ENCODE peak calls at places on chromosomes 7 and 10, in six cellular contexts. One of them, this sample, is unnamed.

GRCh38 chr7:69418865-69419670 is 179.2 kb upstream of the AUTS2 start:
- DNase-seq in neural progenitor cell: no peak
- DNase-seq in osteocyte: no peak
- DNase-seq in activated CD8-positive, alpha-beta T cell treated with anti-CD3 and anti-CD28 coated beads for 36 hours: no peak
- DNase-seq in type B pancreatic cell: no peak
- DNase-seq in AG10803: peak; percentile 27
- DNase-seq in this sample: no peak

GRCh38 chr7:40918701-40919271 is 784.0 kb downstream of the SUGCT start:
- DNase-seq in neural progenitor cell: no peak
- DNase-seq in AG10803: peak; percentile 83
- DNase-seq in osteocyte: no peak
- DNase-seq in type B pancreatic cell: no peak
- DNase-seq in activated CD8-positive, alpha-beta T cell treated with anti-CD3 and anti-CD28 coated beads for 36 hours: no peak
- DNase-seq in this sample: no peak

GRCh38 chr7:89027781-89028180 is 232.2 kb upstream of the TEX47 start:
- DNase-seq in neural progenitor cell: no peak
- DNase-seq in activated CD8-positive, alpha-beta T cell treated with anti-CD3 and anti-CD28 coated beads for 36 hours: no peak
- DNase-seq in type B pancreatic cell: no peak
- DNase-seq in osteocyte: no peak
- DNase-seq in AG10803: no peak
- DNase-seq in this sample: no peak

GRCh38 chr7:32616625-32617024 is 121.3 kb downstream of the AVL9 start:
- DNase-seq in activated CD8-positive, alpha-beta T cell treated with anti-CD3 and anti-CD28 coated beads for 36 hours: no peak
- DNase-seq in type B pancreatic cell: no peak
- DNase-seq in osteocyte: no peak
- DNase-seq in AG10803: peak; percentile 93
- DNase-seq in neural progenitor cell: no peak
- DNase-seq in this sample: no peak

GRCh38 chr10:78760463-78761240 is 308.1 kb upstream of the ZMIZ1 start:
- DNase-seq in AG10803: no peak
- DNase-seq in activated CD8-positive, alpha-beta T cell treated with anti-CD3 and anti-CD28 coated beads for 36 hours: no peak
- DNase-seq in type B pancreatic cell: no peak
- DNase-seq in osteocyte: no peak
- DNase-seq in neural progenitor cell: no peak
- DNase-seq in this sample: no peak

GRCh38 chr7:2231992-2232765 is 566 bp downstream of the MAD1L1 start:
- DNase-seq in type B pancreatic cell: no peak
- DNase-seq in osteocyte: no peak
- DNase-seq in activated CD8-positive, alpha-beta T cell treated with anti-CD3 and anti-CD28 coated beads for 36 hours: peak; percentile 39
- DNase-seq in AG10803: peak; percentile 15
- DNase-seq in neural progenitor cell: peak; percentile 77
- DNase-seq in this sample: peak; percentile 59

GRCh38 chr10:97708976-97709745 is 4.4 kb upstream of the MARVELD1 start:
- DNase-seq in osteocyte: peak; percentile 88
- DNase-seq in type B pancreatic cell: no peak
- DNase-seq in activated CD8-positive, alpha-beta T cell treated with anti-CD3 and anti-CD28 coated beads for 36 hours: peak; percentile 65
- DNase-seq in AG10803: peak; percentile 90
- DNase-seq in neural progenitor cell: peak; percentile 78
- DNase-seq in this sample: peak; percentile 57

GRCh38 chr10:15462253-15462885 is 91.3 kb upstream of the FAM171A1 start:
- DNase-seq in activated CD8-positive, alpha-beta T cell treated with anti-CD3 and anti-CD28 coated beads for 36 hours: no peak
- DNase-seq in type B pancreatic cell: no peak
- DNase-seq in osteocyte: no peak
- DNase-seq in AG10803: peak; percentile 79
- DNase-seq in neural progenitor cell: no peak
- DNase-seq in this sample: no peak

GRCh38 chr10:13162013-13162364 is 631 bp downstream of the MCM10 start:
- DNase-seq in neural progenitor cell: peak; percentile 39
- DNase-seq in osteocyte: no peak
- DNase-seq in type B pancreatic cell: no peak
- DNase-seq in activated CD8-positive, alpha-beta T cell treated with anti-CD3 and anti-CD28 coated beads for 36 hours: no peak
- DNase-seq in AG10803: no peak
- DNase-seq in this sample: peak; percentile 22

GRCh38 chr10:19785366-19785765 is 30.9 kb upstream of the PLXDC2 start:
- DNase-seq in neural progenitor cell: no peak
- DNase-seq in activated CD8-positive, alpha-beta T cell treated with anti-CD3 and anti-CD28 coated beads for 36 hours: no peak
- DNase-seq in osteocyte: no peak
- DNase-seq in type B pancreatic cell: no peak
- DNase-seq in AG10803: no peak
- DNase-seq in this sample: no peak

GRCh38 chr10:9853405-9854010 is 1164.2 kb upstream of the CELF2 start:
- DNase-seq in neural progenitor cell: no peak
- DNase-seq in AG10803: no peak
- DNase-seq in activated CD8-positive, alpha-beta T cell treated with anti-CD3 and anti-CD28 coated beads for 36 hours: no peak
- DNase-seq in osteocyte: no peak
- DNase-seq in type B pancreatic cell: no peak
- DNase-seq in this sample: no peak

GRCh38 chr7:79979437-79979836 is 155.2 kb upstream of the GNAI1 start:
- DNase-seq in AG10803: peak; percentile 38
- DNase-seq in type B pancreatic cell: no peak
- DNase-seq in osteocyte: no peak
- DNase-seq in neural progenitor cell: no peak
- DNase-seq in activated CD8-positive, alpha-beta T cell treated with anti-CD3 and anti-CD28 coated beads for 36 hours: no peak
- DNase-seq in this sample: no peak

GRCh38 chr10:84783386-84783785 is 455.0 kb downstream of the CCSER2 start:
- DNase-seq in osteocyte: no peak
- DNase-seq in activated CD8-positive, alpha-beta T cell treated with anti-CD3 and anti-CD28 coated beads for 36 hours: peak; percentile 25
- DNase-seq in neural progenitor cell: peak; percentile 65
- DNase-seq in AG10803: no peak
- DNase-seq in type B pancreatic cell: no peak
- DNase-seq in this sample: peak; percentile 44

GRCh38 chr10:13823046-13823711 is 236.4 kb downstream of the PRPF18 start:
- DNase-seq in neural progenitor cell: peak; percentile 40
- DNase-seq in AG10803: no peak
- DNase-seq in type B pancreatic cell: no peak
- DNase-seq in osteocyte: no peak
- DNase-seq in activated CD8-positive, alpha-beta T cell treated with anti-CD3 and anti-CD28 coated beads for 36 hours: no peak
- DNase-seq in this sample: no peak

GRCh38 chr7:127504715-127505114 is 80.7 kb downstream of the GCC1 start:
- DNase-seq in type B pancreatic cell: no peak
- DNase-seq in neural progenitor cell: peak; percentile 57
- DNase-seq in activated CD8-positive, alpha-beta T cell treated with anti-CD3 and anti-CD28 coated beads for 36 hours: peak; percentile 49
- DNase-seq in AG10803: peak; percentile 16
- DNase-seq in osteocyte: no peak
- DNase-seq in this sample: peak; percentile 23

GRCh38 chr10:4243651-4244050 is 458.6 kb upstream of the KLF6 start:
- DNase-seq in type B pancreatic cell: no peak
- DNase-seq in AG10803: peak; percentile 99
- DNase-seq in activated CD8-positive, alpha-beta T cell treated with anti-CD3 and anti-CD28 coated beads for 36 hours: peak; percentile 47
- DNase-seq in neural progenitor cell: no peak
- DNase-seq in osteocyte: no peak
- DNase-seq in this sample: no peak

GRCh38 chr7:111199643-111200042 is 108.7 kb downstream of the LRRN3 start:
- DNase-seq in type B pancreatic cell: no peak
- DNase-seq in activated CD8-positive, alpha-beta T cell treated with anti-CD3 and anti-CD28 coated beads for 36 hours: no peak
- DNase-seq in neural progenitor cell: no peak
- DNase-seq in AG10803: no peak
- DNase-seq in osteocyte: no peak
- DNase-seq in this sample: no peak

GRCh38 chr7:101402081-101402779 is 39.6 kb downstream of the COL26A1 start:
- DNase-seq in AG10803: peak; percentile 85
- DNase-seq in neural progenitor cell: peak; percentile 95
- DNase-seq in osteocyte: no peak
- DNase-seq in activated CD8-positive, alpha-beta T cell treated with anti-CD3 and anti-CD28 coated beads for 36 hours: no peak
- DNase-seq in type B pancreatic cell: no peak
- DNase-seq in this sample: peak; percentile 52

GRCh38 chr7:44633254-44634186 is 27.1 kb downstream of the OGDH start:
- DNase-seq in neural progenitor cell: no peak
- DNase-seq in osteocyte: no peak
- DNase-seq in activated CD8-positive, alpha-beta T cell treated with anti-CD3 and anti-CD28 coated beads for 36 hours: peak; percentile 67
- DNase-seq in type B pancreatic cell: no peak
- DNase-seq in AG10803: peak; percentile 97
- DNase-seq in this sample: no peak

GRCh38 chr10:114751856-114752255 is 69.7 kb upstream of the FHIP2A start:
- DNase-seq in neural progenitor cell: no peak
- DNase-seq in osteocyte: no peak
- DNase-seq in AG10803: peak; percentile 36
- DNase-seq in type B pancreatic cell: no peak
- DNase-seq in activated CD8-positive, alpha-beta T cell treated with anti-CD3 and anti-CD28 coated beads for 36 hours: no peak
- DNase-seq in this sample: no peak

GRCh38 chr7:144670251-144670650 is 165.6 kb downstream of the TPK1 start:
- DNase-seq in AG10803: no peak
- DNase-seq in activated CD8-positive, alpha-beta T cell treated with anti-CD3 and anti-CD28 coated beads for 36 hours: no peak
- DNase-seq in osteocyte: no peak
- DNase-seq in neural progenitor cell: no peak
- DNase-seq in type B pancreatic cell: no peak
- DNase-seq in this sample: no peak

GRCh38 chr7:38502289-38502688 is 128.9 kb downstream of the AMPH start:
- DNase-seq in neural progenitor cell: no peak
- DNase-seq in osteocyte: no peak
- DNase-seq in type B pancreatic cell: no peak
- DNase-seq in activated CD8-positive, alpha-beta T cell treated with anti-CD3 and anti-CD28 coated beads for 36 hours: no peak
- DNase-seq in AG10803: no peak
- DNase-seq in this sample: no peak

GRCh38 chr10:24465899-24466615 is 257.1 kb downstream of the KIAA1217 start:
- DNase-seq in neural progenitor cell: no peak
- DNase-seq in osteocyte: no peak
- DNase-seq in activated CD8-positive, alpha-beta T cell treated with anti-CD3 and anti-CD28 coated beads for 36 hours: peak; percentile 85
- DNase-seq in type B pancreatic cell: no peak
- DNase-seq in AG10803: peak; percentile 88
- DNase-seq in this sample: no peak

GRCh38 chr10:77866598-77866997 is 60.0 kb downstream of the DLG5 start:
- DNase-seq in neural progenitor cell: no peak
- DNase-seq in activated CD8-positive, alpha-beta T cell treated with anti-CD3 and anti-CD28 coated beads for 36 hours: no peak
- DNase-seq in type B pancreatic cell: no peak
- DNase-seq in AG10803: no peak
- DNase-seq in osteocyte: no peak
- DNase-seq in this sample: no peak

GRCh38 chr7:80136276-80137045 is 1.8 kb downstream of the GNAI1 start:
- DNase-seq in osteocyte: no peak
- DNase-seq in activated CD8-positive, alpha-beta T cell treated with anti-CD3 and anti-CD28 coated beads for 36 hours: peak; percentile 31
- DNase-seq in type B pancreatic cell: no peak
- DNase-seq in AG10803: peak; percentile 63
- DNase-seq in neural progenitor cell: peak; percentile 13
- DNase-seq in this sample: no peak

GRCh38 chr10:90658791-90659190 is 199.0 kb downstream of the HTR7 start:
- DNase-seq in neural progenitor cell: no peak
- DNase-seq in type B pancreatic cell: no peak
- DNase-seq in activated CD8-positive, alpha-beta T cell treated with anti-CD3 and anti-CD28 coated beads for 36 hours: no peak
- DNase-seq in AG10803: no peak
- DNase-seq in osteocyte: no peak
- DNase-seq in this sample: no peak
- TF ChIP-seq CTCF in neural progenitor cell: peak; percentile 37
- TF ChIP-seq CTCF in type B pancreatic cell: no peak
- TF ChIP-seq CTCF in activated CD8-positive, alpha-beta T cell treated with anti-CD3 and anti-CD28 coated beads for 36 hours: no peak
- TF ChIP-seq CTCF in AG10803: no peak
- TF ChIP-seq CTCF in osteocyte: no peak
- TF ChIP-seq CTCF in this sample: no peak

DNA sequence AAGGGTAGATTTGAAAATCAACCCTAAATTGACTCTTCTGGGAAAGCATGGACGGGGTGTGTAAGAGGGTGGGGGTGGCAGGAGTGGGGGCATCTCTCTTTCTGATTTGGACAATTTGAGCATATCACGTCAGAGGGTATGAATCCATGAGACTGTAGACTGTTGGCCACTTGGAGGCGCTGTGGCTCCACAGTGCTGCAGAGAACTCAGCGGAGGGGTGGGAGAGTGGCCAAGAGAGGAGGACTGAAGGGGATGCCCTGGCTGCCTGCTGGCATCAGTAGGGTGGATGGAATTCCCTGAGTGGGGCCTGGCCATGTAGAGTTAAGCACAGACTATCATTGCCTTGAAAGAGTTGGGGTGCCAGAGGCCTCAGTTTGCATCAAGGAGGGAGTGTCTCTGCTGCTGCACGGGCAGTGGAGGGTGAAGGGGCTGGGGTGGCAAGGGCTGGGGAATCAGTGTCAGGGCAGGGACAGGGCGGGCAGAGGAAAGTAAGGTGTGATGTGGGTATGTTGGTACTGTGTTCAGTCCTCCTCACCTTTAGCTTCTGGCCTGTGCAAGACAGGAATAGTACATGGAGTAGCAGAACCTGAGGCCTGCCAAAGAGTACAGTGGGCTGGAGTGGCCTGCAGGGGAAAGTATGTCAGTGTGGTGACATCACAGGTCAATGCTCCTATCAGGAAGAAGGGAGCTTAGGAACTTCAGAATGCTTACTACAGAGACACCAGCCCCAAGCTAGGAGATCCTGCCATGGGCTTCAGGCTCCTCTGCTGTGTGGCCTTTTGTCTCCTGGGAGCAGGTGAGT is 133.5 kb upstream of the PRSS58 start:
- DNase-seq in type B pancreatic cell: no peak
- DNase-seq in osteocyte: no peak
- DNase-seq in neural progenitor cell: peak; percentile 82
- DNase-seq in activated CD8-positive, alpha-beta T cell treated with anti-CD3 and anti-CD28 coated beads for 36 hours: peak; percentile 70
- DNase-seq in AG10803: no peak
- DNase-seq in this sample: peak; percentile 70
- TF ChIP-seq CTCF in type B pancreatic cell: peak; percentile 52
- TF ChIP-seq CTCF in osteocyte: peak; percentile 40
- TF ChIP-seq CTCF in neural progenitor cell: peak; percentile 78
- TF ChIP-seq CTCF in activated CD8-positive, alpha-beta T cell treated with anti-CD3 and anti-CD28 coated beads for 36 hours: peak; percentile 61
- TF ChIP-seq CTCF in AG10803: peak; percentile 48
- TF ChIP-seq CTCF in this sample: peak; percentile 57

GRCh38 chr7:575425-576366 is 56.0 kb upstream of the PDGFA start:
- DNase-seq in type B pancreatic cell: no peak
- DNase-seq in osteocyte: no peak
- DNase-seq in activated CD8-positive, alpha-beta T cell treated with anti-CD3 and anti-CD28 coated beads for 36 hours: no peak
- DNase-seq in neural progenitor cell: no peak
- DNase-seq in AG10803: no peak
- DNase-seq in this sample: no peak

GRCh38 chr7:577971-578370 is 58.3 kb upstream of the PDGFA start:
- DNase-seq in type B pancreatic cell: no peak
- DNase-seq in activated CD8-positive, alpha-beta T cell treated with anti-CD3 and anti-CD28 coated beads for 36 hours: no peak
- DNase-seq in osteocyte: no peak
- DNase-seq in AG10803: no peak
- DNase-seq in neural progenitor cell: peak; percentile 60
- DNase-seq in this sample: no peak

GRCh38 chr7:576524-577277 is 57.1 kb upstream of the PDGFA start:
- DNase-seq in AG10803: no peak
- DNase-seq in type B pancreatic cell: no peak
- DNase-seq in activated CD8-positive, alpha-beta T cell treated with anti-CD3 and anti-CD28 coated beads for 36 hours: no peak
- DNase-seq in neural progenitor cell: no peak
- DNase-seq in osteocyte: no peak
- DNase-seq in this sample: no peak

GRCh38 chr7:578386-578785 is 58.7 kb upstream of the PDGFA start:
- DNase-seq in type B pancreatic cell: no peak
- DNase-seq in activated CD8-positive, alpha-beta T cell treated with anti-CD3 and anti-CD28 coated beads for 36 hours: no peak
- DNase-seq in AG10803: no peak
- DNase-seq in osteocyte: no peak
- DNase-seq in neural progenitor cell: no peak
- DNase-seq in this sample: no peak

GRCh38 chr7:577278-577665 is 57.6 kb upstream of the PDGFA start:
- DNase-seq in activated CD8-positive, alpha-beta T cell treated with anti-CD3 and anti-CD28 coated beads for 36 hours: no peak
- DNase-seq in neural progenitor cell: no peak
- DNase-seq in AG10803: no peak
- DNase-seq in osteocyte: no peak
- DNase-seq in type B pancreatic cell: no peak
- DNase-seq in this sample: no peak
- TF ChIP-seq CTCF in activated CD8-positive, alpha-beta T cell treated with anti-CD3 and anti-CD28 coated beads for 36 hours: no peak
- TF ChIP-seq CTCF in neural progenitor cell: no peak
- TF ChIP-seq CTCF in AG10803: no peak
- TF ChIP-seq CTCF in osteocyte: no peak
- TF ChIP-seq CTCF in type B pancreatic cell: no peak
- TF ChIP-seq CTCF in this sample: no peak

DNA sequence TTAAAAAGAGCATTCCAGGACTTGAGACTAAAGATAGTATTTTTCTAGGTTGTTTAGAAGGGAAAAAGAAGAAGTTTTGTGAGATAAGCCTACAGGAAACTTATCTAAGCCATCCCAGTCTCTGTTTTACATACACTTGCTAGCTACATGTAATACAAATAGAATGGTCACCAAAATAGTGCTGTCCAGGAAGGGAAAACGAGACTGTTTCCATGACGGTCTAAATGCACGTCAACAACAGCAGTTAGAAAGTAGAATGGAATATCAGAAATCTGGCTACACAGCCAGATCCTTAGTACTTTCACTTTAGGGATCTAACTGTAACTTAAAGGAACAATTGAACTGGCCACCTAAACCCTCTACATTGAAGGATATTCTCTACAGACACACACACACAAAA is 117.6 kb downstream of the TSPAN12 start:
- DNase-seq in AG10803: no peak
- DNase-seq in type B pancreatic cell: no peak
- DNase-seq in neural progenitor cell: no peak
- DNase-seq in activated CD8-positive, alpha-beta T cell treated with anti-CD3 and anti-CD28 coated beads for 36 hours: no peak
- DNase-seq in osteocyte: no peak
- DNase-seq in this sample: no peak
- TF ChIP-seq CTCF in AG10803: no peak
- TF ChIP-seq CTCF in type B pancreatic cell: no peak
- TF ChIP-seq CTCF in neural progenitor cell: no peak
- TF ChIP-seq CTCF in activated CD8-positive, alpha-beta T cell treated with anti-CD3 and anti-CD28 coated beads for 36 hours: no peak
- TF ChIP-seq CTCF in osteocyte: no peak
- TF ChIP-seq CTCF in this sample: no peak